ENCODE peak calls at places on chromosomes 2 and 18, in five cellular contexts. One of them, this sample, is unnamed.

GRCh38 chr2:133838642-133839370 is 270.5 kb upstream of the NCKAP5 start:
- DNase-seq in neural crest cell: no peak
- DNase-seq in endodermal cell: no peak
- DNase-seq in transverse colon: no peak
- DNase-seq in upper lobe of right lung: no peak
- DNase-seq in this sample: no peak

GRCh38 chr2:112996635-112997034 is 8.6 kb upstream of the IL36A start:
- DNase-seq in neural crest cell: no peak
- DNase-seq in endodermal cell: no peak
- DNase-seq in transverse colon: peak
- DNase-seq in upper lobe of right lung: no peak
- DNase-seq in this sample: no peak

GRCh38 chr18:24398515-24398914 is 891 bp upstream of the OSBPL1A start:
- DNase-seq in neural crest cell: no peak
- DNase-seq in endodermal cell: peak
- DNase-seq in transverse colon: peak
- DNase-seq in upper lobe of right lung: no peak
- DNase-seq in this sample: no peak

GRCh38 chr2:26172866-26173595 is at the start of gene GAREM2:
- DNase-seq in neural crest cell: no peak
- DNase-seq in endodermal cell: peak
- DNase-seq in transverse colon: no peak
- DNase-seq in upper lobe of right lung: no peak
- DNase-seq in this sample: no peak

GRCh38 chr2:96953611-96954489 is 32.5 kb downstream of the FAM178B start:
- DNase-seq in neural crest cell: no peak
- DNase-seq in endodermal cell: peak
- DNase-seq in transverse colon: no peak
- DNase-seq in upper lobe of right lung: no peak
- DNase-seq in this sample: peak

GRCh38 chr2:134178109-134178877 is 75.6 kb upstream of the MGAT5 start:
- DNase-seq in neural crest cell: no peak
- DNase-seq in endodermal cell: no peak
- DNase-seq in transverse colon: no peak
- DNase-seq in upper lobe of right lung: no peak
- DNase-seq in this sample: no peak

GRCh38 chr18:79965119-79965902 is 868 bp downstream of the HSBP1L1 start:
- DNase-seq in neural crest cell: no peak
- DNase-seq in endodermal cell: peak
- DNase-seq in transverse colon: peak
- DNase-seq in upper lobe of right lung: peak
- DNase-seq in this sample: peak

GRCh38 chr2:25710750-25711149 is 37.4 kb upstream of the DTNB start:
- DNase-seq in neural crest cell: no peak
- DNase-seq in endodermal cell: no peak
- DNase-seq in transverse colon: no peak
- DNase-seq in upper lobe of right lung: no peak
- DNase-seq in this sample: no peak

GRCh38 chr2:185456517-185456916 is 282.1 kb upstream of the FSIP2 start:
- DNase-seq in neural crest cell: no peak
- DNase-seq in endodermal cell: no peak
- DNase-seq in transverse colon: no peak
- DNase-seq in upper lobe of right lung: no peak
- DNase-seq in this sample: no peak

GRCh38 chr2:190742431-190742830 is 93.5 kb downstream of the NAB1 start:
- DNase-seq in neural crest cell: no peak
- DNase-seq in endodermal cell: no peak
- DNase-seq in transverse colon: no peak
- DNase-seq in upper lobe of right lung: no peak
- DNase-seq in this sample: no peak

GRCh38 chr2:219951111-219951510 is 323.7 kb downstream of the SLC4A3 start:
- DNase-seq in neural crest cell: no peak
- DNase-seq in endodermal cell: no peak
- DNase-seq in transverse colon: no peak
- DNase-seq in upper lobe of right lung: no peak
- DNase-seq in this sample: no peak

DNA sequence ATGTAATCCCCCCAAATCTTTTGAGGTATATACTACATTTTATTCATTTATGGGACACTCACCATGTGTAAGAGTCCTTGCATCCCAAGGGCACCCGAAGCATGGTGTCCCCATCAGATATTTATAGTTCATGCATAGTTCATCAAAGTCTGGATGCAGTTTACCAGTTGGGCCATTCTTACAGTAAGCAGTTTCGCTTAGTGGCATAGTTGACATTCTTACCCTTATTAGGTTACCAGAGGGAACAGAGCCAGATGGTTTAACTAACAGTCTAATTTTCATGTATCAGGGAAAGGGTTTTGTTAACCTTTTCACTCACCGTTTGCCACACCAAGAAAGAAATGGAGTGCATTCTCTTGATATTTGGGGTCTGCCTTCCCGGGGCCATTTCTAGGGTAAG is 7.1 kb downstream of the ZNF407 start:
- DNase-seq in neural crest cell: no peak
- DNase-seq in endodermal cell: no peak
- DNase-seq in transverse colon: no peak
- DNase-seq in upper lobe of right lung: no peak
- DNase-seq in this sample: no peak
- TF ChIP-seq CTCF in neural crest cell: no peak
- TF ChIP-seq CTCF in endodermal cell: no peak
- TF ChIP-seq CTCF in transverse colon: no peak
- TF ChIP-seq CTCF in upper lobe of right lung: no peak
- TF ChIP-seq CTCF in this sample: no peak

GRCh38 chr2:38376683-38377500 is at the start of gene ATL2:
- DNase-seq in neural crest cell: peak
- DNase-seq in endodermal cell: peak
- DNase-seq in transverse colon: peak
- DNase-seq in upper lobe of right lung: peak
- DNase-seq in this sample: peak
- TF ChIP-seq CTCF in neural crest cell: peak
- TF ChIP-seq CTCF in endodermal cell: peak
- TF ChIP-seq CTCF in transverse colon: peak
- TF ChIP-seq CTCF in upper lobe of right lung: peak
- TF ChIP-seq CTCF in this sample: peak

GRCh38 chr18:63113899-63114565 is 205.5 kb downstream of the BCL2 start:
- DNase-seq in neural crest cell: no peak
- DNase-seq in endodermal cell: no peak
- DNase-seq in transverse colon: no peak
- DNase-seq in upper lobe of right lung: no peak
- DNase-seq in this sample: no peak

GRCh38 chr18:63120541-63121059 is 199.0 kb downstream of the BCL2 start:
- DNase-seq in neural crest cell: no peak
- DNase-seq in endodermal cell: no peak
- DNase-seq in transverse colon: no peak
- DNase-seq in upper lobe of right lung: no peak
- DNase-seq in this sample: no peak

DNA sequence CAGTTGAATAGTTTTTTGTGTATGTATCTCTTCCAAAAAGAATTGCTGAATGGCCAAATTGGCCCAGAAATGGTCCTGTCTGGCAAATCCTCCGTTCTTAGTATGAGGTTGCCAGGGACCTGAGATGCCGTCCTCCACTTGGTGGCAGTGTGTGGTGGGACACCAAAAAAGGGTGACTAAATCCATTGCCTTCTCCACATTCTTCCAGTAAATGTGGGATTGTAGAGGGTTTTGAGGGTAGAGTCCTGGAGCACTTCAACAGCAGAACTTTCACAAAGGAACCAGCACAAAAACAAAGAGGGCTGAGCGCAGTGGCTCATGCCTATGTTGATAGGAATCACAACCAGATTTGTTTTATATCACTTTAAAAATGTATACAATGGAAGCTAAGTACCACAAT is 199.9 kb downstream of the BCL2 start:
- DNase-seq in neural crest cell: no peak
- DNase-seq in endodermal cell: peak
- DNase-seq in transverse colon: no peak
- DNase-seq in upper lobe of right lung: no peak
- DNase-seq in this sample: no peak
- TF ChIP-seq CTCF in neural crest cell: peak
- TF ChIP-seq CTCF in endodermal cell: peak
- TF ChIP-seq CTCF in transverse colon: peak
- TF ChIP-seq CTCF in upper lobe of right lung: peak
- TF ChIP-seq CTCF in this sample: peak

GRCh38 chr18:12990977-12991838 is at the start of gene CEP192:
- DNase-seq in neural crest cell: peak
- DNase-seq in endodermal cell: peak
- DNase-seq in transverse colon: peak
- DNase-seq in upper lobe of right lung: peak
- DNase-seq in this sample: peak
- TF ChIP-seq CTCF in neural crest cell: no peak
- TF ChIP-seq CTCF in endodermal cell: peak
- TF ChIP-seq CTCF in transverse colon: no peak
- TF ChIP-seq CTCF in upper lobe of right lung: no peak
- TF ChIP-seq CTCF in this sample: peak

DNA sequence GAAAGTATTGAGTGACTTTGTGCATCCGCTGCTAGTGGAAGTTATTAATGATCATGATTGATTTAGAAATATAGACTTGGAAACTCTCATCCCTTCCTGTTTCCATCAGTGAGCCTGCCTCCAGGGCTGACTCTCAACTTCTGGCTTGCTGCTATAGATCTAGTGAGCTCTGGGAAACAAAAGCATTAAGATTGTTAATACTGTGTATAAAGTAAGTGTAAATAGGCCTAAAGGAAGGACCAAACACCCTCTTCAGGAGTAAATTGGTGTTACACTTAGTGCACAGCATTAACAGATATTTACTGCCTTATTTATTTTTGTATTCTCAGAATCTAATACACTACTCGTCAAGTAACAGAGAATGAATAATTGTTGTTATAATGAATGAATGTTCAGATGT is 285.6 kb downstream of the THSD7B start:
- DNase-seq in neural crest cell: no peak
- DNase-seq in endodermal cell: peak
- DNase-seq in transverse colon: no peak
- DNase-seq in upper lobe of right lung: no peak
- DNase-seq in this sample: no peak
- TF ChIP-seq CTCF in neural crest cell: peak
- TF ChIP-seq CTCF in endodermal cell: peak
- TF ChIP-seq CTCF in transverse colon: no peak
- TF ChIP-seq CTCF in upper lobe of right lung: peak
- TF ChIP-seq CTCF in this sample: peak

GRCh38 chr18:60067426-60068210 is 167.8 kb downstream of the PMAIP1 start:
- DNase-seq in neural crest cell: no peak
- DNase-seq in endodermal cell: peak
- DNase-seq in transverse colon: no peak
- DNase-seq in upper lobe of right lung: no peak
- DNase-seq in this sample: no peak

GRCh38 chr18:60069145-60069544 is 169.3 kb downstream of the PMAIP1 start:
- DNase-seq in neural crest cell: no peak
- DNase-seq in endodermal cell: no peak
- DNase-seq in transverse colon: no peak
- DNase-seq in upper lobe of right lung: no peak
- DNase-seq in this sample: no peak

GRCh38 chr18:60064271-60064670 is 164.5 kb downstream of the PMAIP1 start:
- DNase-seq in neural crest cell: no peak
- DNase-seq in endodermal cell: no peak
- DNase-seq in transverse colon: no peak
- DNase-seq in upper lobe of right lung: no peak
- DNase-seq in this sample: no peak

GRCh38 chr18:60070631-60071030 is 170.8 kb downstream of the PMAIP1 start:
- DNase-seq in neural crest cell: no peak
- DNase-seq in endodermal cell: no peak
- DNase-seq in transverse colon: no peak
- DNase-seq in upper lobe of right lung: no peak
- DNase-seq in this sample: no peak

DNA sequence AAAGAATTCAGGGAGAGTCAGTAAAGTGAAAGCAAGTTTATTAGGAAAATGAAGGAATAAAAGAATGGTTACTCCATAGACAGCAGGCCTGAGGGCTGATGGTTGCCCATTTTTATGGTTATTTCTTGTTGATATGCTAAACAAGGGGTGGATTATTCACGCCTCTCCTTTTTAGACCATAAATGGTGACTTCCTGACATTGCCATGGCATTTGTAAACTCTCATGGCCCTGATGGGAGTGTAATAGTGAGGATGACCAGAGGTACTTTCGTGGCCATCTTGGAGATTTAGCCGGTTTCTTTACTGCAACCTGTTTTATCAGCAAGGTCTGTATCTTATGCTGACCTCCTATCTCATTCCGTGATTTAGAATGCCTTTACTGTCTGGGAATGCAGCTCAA is 166.8 kb downstream of the PMAIP1 start:
- DNase-seq in neural crest cell: no peak
- DNase-seq in endodermal cell: no peak
- DNase-seq in transverse colon: no peak
- DNase-seq in upper lobe of right lung: no peak
- DNase-seq in this sample: no peak
- TF ChIP-seq CTCF in neural crest cell: no peak
- TF ChIP-seq CTCF in endodermal cell: no peak
- TF ChIP-seq CTCF in transverse colon: no peak
- TF ChIP-seq CTCF in upper lobe of right lung: no peak
- TF ChIP-seq CTCF in this sample: no peak

This sample was measured in chondrocyte.